ENCODE peak calls at places on chromosomes 12 and 14, in nine cellular contexts. M, H, Y, P, U, L, D, Z and G are unnamed samples.

GRCh38 chr12:92431146-92431545 is 271.6 kb upstream of the PLEKHG7 start:
- DNase-seq in Y (no peak), H (no peak), U (no peak), Z (no peak), L (no peak), D (no peak), M (no peak), P (no peak), G (no peak)

GRCh38 chr14:71117839-71118743 is 210.8 kb downstream of the PCNX1 start:
- DNase-seq in H (no peak), Y (peak), L (no peak), M (no peak), P (no peak), U (peak), Z (no peak), D (peak), G (no peak)

GRCh38 chr12:96329545-96329944 is 70.7 kb downstream of the CDK17 start:
- DNase-seq in D (no peak), P (no peak), Z (no peak), L (no peak), Y (no peak), M (no peak), U (no peak), H (no peak), G (no peak)

GRCh38 chr14:24605435-24606190 is 3.9 kb downstream of the GZMH start:
- DNase-seq in D (no peak), Z (peak), Y (peak), P (peak), H (no peak), M (no peak), U (peak), L (peak), G (peak)

GRCh38 chr12:89239534-89239933 is 112.8 kb downstream of the DUSP6 start:
- DNase-seq in Z (no peak), L (no peak), M (peak), P (no peak), D (no peak), U (no peak), H (peak), Y (no peak), G (no peak)

GRCh38 chr14:21049263-21049662 is 7.1 kb downstream of the RNASE7 start:
- DNase-seq in M (no peak), P (no peak), U (no peak), D (no peak), H (no peak), L (no peak), Y (no peak), Z (no peak), G (no peak)

GRCh38 chr12:75656650-75657049 is 145.2 kb upstream of the KRR1 start:
- DNase-seq in H (no peak), Y (peak), P (peak), L (no peak), D (peak), U (peak), Z (no peak), M (no peak), G (no peak)

GRCh38 chr14:57136669-57137068 is 132.0 kb downstream of the EXOC5 start:
- DNase-seq in P (no peak), D (no peak), H (peak), U (no peak), Y (no peak), M (no peak), Z (no peak), L (no peak), G (no peak)